ENCODE peak calls at places on chromosomes 12 and 14, in nine cellular contexts. K, G, M, D, Q, B, V, N and H are unnamed samples.

GRCh38 chr14:51562816-51563215 is 88.9 kb upstream of the FRMD6 start:
- DNase-seq in K (no peak), G (no peak), M (no peak), D (no peak), Q (no peak), B (no peak), V (no peak), N (no peak), H (no peak)

GRCh38 chr12:52442600-52443061 is 8.5 kb upstream of the KRT75 start:
- DNase-seq in K (no peak), G (peak; percentile 20), M (no peak), D (no peak), Q (no peak), B (no peak), V (no peak), N (no peak), H (peak; percentile 3)

GRCh38 chr12:817941-818600 is 65.7 kb downstream of the WNK1 start:
- DNase-seq in K (no peak), G (no peak), M (no peak), D (no peak), Q (no peak), B (no peak), V (no peak), N (no peak), H (no peak)

GRCh38 chr14:96953443-96953842 is 156.3 kb downstream of the VRK1 start:
- DNase-seq in K (no peak), G (no peak), M (no peak), D (no peak), Q (no peak), B (no peak), V (no peak), N (no peak), H (no peak)

GRCh38 chr14:96852823-96853422 is 55.7 kb downstream of the VRK1 start:
- DNase-seq in K (no peak), G (no peak), M (no peak), D (no peak), Q (no peak), B (no peak), V (no peak), N (no peak), H (peak; percentile 19)

GRCh38 chr12:52025301-52026172 is 18.8 kb downstream of the TAMALIN start:
- DNase-seq in K (peak; percentile 87), G (peak; percentile 86), M (peak; percentile 94), D (peak; percentile 77), Q (peak; percentile 93), B (peak; percentile 75), V (peak; percentile 83), N (peak; percentile 88), H (peak; percentile 82)

GRCh38 chr14:24430682-24431568 is 1.2 kb downstream of the KHNYN start:
- DNase-seq in K (no peak), G (peak; percentile 26), M (no peak), D (no peak), Q (peak; percentile 61), B (peak; percentile 52), V (no peak), N (no peak), H (peak; percentile 81)

GRCh38 chr14:55505846-55506245 is 65.4 kb upstream of the TBPL2 start:
- DNase-seq in K (no peak), G (no peak), M (no peak), D (no peak), Q (no peak), B (no peak), V (no peak), N (no peak), H (no peak)

GRCh38 chr14:95683793-95684192 is 2.4 kb upstream of the TCL1B start:
- DNase-seq in K (no peak), G (peak; percentile 38), M (no peak), D (no peak), Q (no peak), B (peak; percentile 15), V (no peak), N (no peak), H (peak; percentile 77)

GRCh38 chr14:69625299-69626131 is 14.1 kb downstream of the SUSD6 start:
- DNase-seq in K (peak; percentile 58), G (no peak), M (no peak), D (no peak), Q (no peak), B (peak; percentile 62), V (peak; percentile 63), N (peak; percentile 69), H (peak; percentile 63)

GRCh38 chr12:12645485-12645884 is 33.8 kb downstream of the CREBL2 start:
- DNase-seq in K (no peak), G (no peak), M (no peak), D (no peak), Q (no peak), B (peak; percentile 32), V (no peak), N (peak; percentile 6), H (peak; percentile 56)

GRCh38 chr12:9798008-9798619 is 29.2 kb upstream of the KLRF1 start:
- DNase-seq in K (peak; percentile 69), G (peak; percentile 33), M (no peak), D (peak; percentile 51), Q (no peak), B (peak; percentile 68), V (no peak), N (no peak), H (peak; percentile 32)

GRCh38 chr14:55141812-55142211 is 12.8 kb downstream of the LGALS3 start:
- DNase-seq in K (no peak), G (no peak), M (no peak), D (no peak), Q (no peak), B (no peak), V (no peak), N (no peak), H (no peak)

GRCh38 chr12:84201976-84202375 is 710.6 kb downstream of the SLC6A15 start:
- DNase-seq in K (no peak), G (no peak), M (no peak), D (no peak), Q (no peak), B (no peak), V (no peak), N (no peak), H (no peak)

GRCh38 chr12:88559772-88560171 is 20.5 kb downstream of the KITLG start:
- DNase-seq in K (no peak), G (no peak), M (no peak), D (no peak), Q (no peak), B (no peak), V (no peak), N (no peak), H (no peak)

GRCh38 chr12:94710933-94711332 is 60.6 kb upstream of the TMCC3 start:
- DNase-seq in K (no peak), G (no peak), M (no peak), D (no peak), Q (no peak), B (peak; percentile 11), V (no peak), N (no peak), H (peak; percentile 36)

GRCh38 chr12:44827832-44828438 is 48.2 kb downstream of the NELL2 start:
- DNase-seq in K (no peak), G (no peak), M (no peak), D (no peak), Q (no peak), B (no peak), V (no peak), N (no peak), H (no peak)

DNA sequence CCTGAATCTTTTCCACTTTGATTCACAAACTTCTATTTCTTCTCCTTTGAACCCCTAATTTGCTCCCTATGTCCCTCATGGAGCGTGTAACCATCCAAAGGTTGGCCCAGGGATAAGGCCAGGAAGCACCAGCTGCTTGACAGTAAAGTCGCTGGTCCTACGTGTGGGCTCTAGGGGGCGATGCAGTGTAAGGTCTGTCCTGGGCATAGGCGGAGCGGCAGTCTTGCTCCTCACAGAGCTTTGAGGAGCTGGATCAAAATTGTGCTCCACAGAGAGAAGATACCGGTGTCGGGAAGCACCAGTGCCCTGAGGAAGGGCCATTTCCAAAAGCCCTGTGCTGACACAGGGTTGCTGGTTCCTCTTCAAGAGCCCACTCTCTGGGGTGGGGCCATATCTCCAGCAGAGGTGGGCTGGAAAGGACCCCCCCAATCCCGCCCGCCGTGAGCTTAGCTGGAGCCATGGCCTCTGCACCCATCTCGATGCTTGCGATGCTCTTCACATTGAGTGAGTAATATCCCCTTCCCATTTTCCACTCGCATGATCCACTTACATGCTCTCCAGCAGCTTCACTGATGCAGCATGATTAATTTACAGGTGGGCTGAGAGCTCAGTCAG is 49.9 kb upstream of the OR4E1 start:
- DNase-seq in K (no peak), G (no peak), M (peak; percentile 46), D (no peak), Q (no peak), B (peak; percentile 30), V (no peak), N (no peak), H (peak; percentile 12)
- TF ChIP-seq CTCF in K (no peak), G (no peak), M (peak; percentile 53), D (peak; percentile 54), Q (no peak), B (peak; percentile 32), V (no peak), N (no peak), H (no peak)

GRCh38 chr12:70484464-70484863 is 118.4 kb downstream of the KCNMB4 start:
- DNase-seq in K (no peak), G (no peak), M (no peak), D (no peak), Q (no peak), B (no peak), V (no peak), N (no peak), H (no peak)
- TF ChIP-seq CTCF in K (no peak), G (no peak), M (no peak), D (no peak), Q (no peak), B (no peak), V (no peak), N (no peak), H (no peak)

DNA sequence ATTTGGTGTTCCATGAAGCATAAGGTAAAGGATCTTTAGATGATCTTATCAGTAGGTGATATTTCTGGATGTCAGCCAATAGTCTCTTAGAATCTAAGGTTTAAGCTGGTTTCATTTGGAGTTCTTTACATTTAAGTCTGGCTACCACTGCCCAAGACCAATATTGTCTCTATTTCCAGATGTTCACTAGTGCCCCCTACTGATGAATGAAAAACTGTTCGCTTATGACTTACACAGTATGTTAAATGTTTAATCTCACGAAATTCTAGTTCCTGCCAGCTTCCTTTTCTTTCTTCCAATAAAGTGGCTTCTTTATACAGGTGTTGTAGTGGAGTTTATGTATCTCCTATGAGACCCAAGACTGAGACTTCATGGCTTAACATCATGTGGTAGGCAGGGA is 31.8 kb upstream of the MIS18BP1 start:
- DNase-seq in K (no peak), G (no peak), M (no peak), D (no peak), Q (no peak), B (no peak), V (no peak), N (no peak), H (no peak)
- TF ChIP-seq CTCF in K (no peak), G (no peak), M (no peak), D (no peak), Q (no peak), B (no peak), V (no peak), N (no peak), H (no peak)

GRCh38 chr12:122903704-122904034 is 7.7 kb upstream of the VPS37B start:
- DNase-seq in K (no peak), G (no peak), M (no peak), D (no peak), Q (no peak), B (no peak), V (no peak), N (no peak), H (no peak)
- TF ChIP-seq CTCF in K (no peak), G (no peak), M (no peak), D (no peak), Q (no peak), B (no peak), V (no peak), N (no peak), H (no peak)